ENCODE peak calls at places on chromosome 16, in eight cellular contexts. One of them, this sample, is unnamed.

GRCh38 chr16:69927056-69927757 is 23.9 kb upstream of the CLEC18A start:
- DNase-seq in A673: no peak
- DNase-seq in astrocyte of the cerebellum: peak
- DNase-seq in GM23338: peak
- DNase-seq in endothelial cell: no peak
- DNase-seq in IMR-90: peak
- DNase-seq in heart right ventricle: peak
- DNase-seq in fibroblast of the aortic adventitia: peak
- DNase-seq in this sample: no peak

GRCh38 chr16:71320021-71320420 is 30.8 kb upstream of the CMTR2 start:
- DNase-seq in A673: no peak
- DNase-seq in astrocyte of the cerebellum: no peak
- DNase-seq in GM23338: no peak
- DNase-seq in endothelial cell: no peak
- DNase-seq in IMR-90: no peak
- DNase-seq in heart right ventricle: no peak
- DNase-seq in fibroblast of the aortic adventitia: no peak
- DNase-seq in this sample: no peak

GRCh38 chr16:67166035-67166882 is 1.7 kb downstream of the HSF4 start:
- DNase-seq in A673: no peak
- DNase-seq in astrocyte of the cerebellum: no peak
- DNase-seq in GM23338: no peak
- DNase-seq in endothelial cell: no peak
- DNase-seq in IMR-90: no peak
- DNase-seq in heart right ventricle: no peak
- DNase-seq in fibroblast of the aortic adventitia: no peak
- DNase-seq in this sample: no peak

GRCh38 chr16:473046-474043 is 47.9 kb downstream of the RAB11FIP3 start:
- DNase-seq in A673: no peak
- DNase-seq in astrocyte of the cerebellum: no peak
- DNase-seq in GM23338: no peak
- DNase-seq in endothelial cell: no peak
- DNase-seq in IMR-90: peak
- DNase-seq in heart right ventricle: no peak
- DNase-seq in fibroblast of the aortic adventitia: no peak
- DNase-seq in this sample: no peak

GRCh38 chr16:969508-970378 is 1.0 kb downstream of the LMF1 start:
- DNase-seq in A673: peak
- DNase-seq in astrocyte of the cerebellum: no peak
- DNase-seq in GM23338: peak
- DNase-seq in endothelial cell: no peak
- DNase-seq in IMR-90: peak
- DNase-seq in heart right ventricle: peak
- DNase-seq in fibroblast of the aortic adventitia: peak
- DNase-seq in this sample: no peak

GRCh38 chr16:49844399-49844798 is 11.5 kb downstream of the ZNF423 start:
- DNase-seq in A673: no peak
- DNase-seq in astrocyte of the cerebellum: no peak
- DNase-seq in GM23338: peak
- DNase-seq in endothelial cell: no peak
- DNase-seq in IMR-90: no peak
- DNase-seq in heart right ventricle: no peak
- DNase-seq in fibroblast of the aortic adventitia: no peak
- DNase-seq in this sample: no peak

GRCh38 chr16:8655184-8655717 is 19.2 kb upstream of the ABAT start:
- DNase-seq in A673: peak
- DNase-seq in astrocyte of the cerebellum: no peak
- DNase-seq in GM23338: peak
- DNase-seq in endothelial cell: peak
- DNase-seq in IMR-90: peak
- DNase-seq in heart right ventricle: no peak
- DNase-seq in fibroblast of the aortic adventitia: peak
- DNase-seq in this sample: no peak

GRCh38 chr16:79740153-79740720 is 139.7 kb upstream of the MAF start:
- DNase-seq in A673: no peak
- DNase-seq in astrocyte of the cerebellum: no peak
- DNase-seq in GM23338: no peak
- DNase-seq in endothelial cell: no peak
- DNase-seq in IMR-90: no peak
- DNase-seq in heart right ventricle: no peak
- DNase-seq in fibroblast of the aortic adventitia: no peak
- DNase-seq in this sample: no peak

GRCh38 chr16:85543536-85543935 is 69.6 kb upstream of the GSE1 start:
- DNase-seq in A673: no peak
- DNase-seq in astrocyte of the cerebellum: no peak
- DNase-seq in GM23338: no peak
- DNase-seq in endothelial cell: no peak
- DNase-seq in IMR-90: no peak
- DNase-seq in heart right ventricle: no peak
- DNase-seq in fibroblast of the aortic adventitia: no peak
- DNase-seq in this sample: no peak

GRCh38 chr16:9042943-9043680 is 48.3 kb upstream of the HAPSTR1 start:
- DNase-seq in A673: peak
- DNase-seq in astrocyte of the cerebellum: peak
- DNase-seq in GM23338: no peak
- DNase-seq in endothelial cell: no peak
- DNase-seq in IMR-90: peak
- DNase-seq in heart right ventricle: no peak
- DNase-seq in fibroblast of the aortic adventitia: peak
- DNase-seq in this sample: peak

GRCh38 chr16:31089199-31089598 is 456 bp upstream of the PRSS53 start:
- DNase-seq in A673: no peak
- DNase-seq in astrocyte of the cerebellum: no peak
- DNase-seq in GM23338: no peak
- DNase-seq in endothelial cell: no peak
- DNase-seq in IMR-90: no peak
- DNase-seq in heart right ventricle: no peak
- DNase-seq in fibroblast of the aortic adventitia: no peak
- DNase-seq in this sample: no peak

GRCh38 chr16:12573300-12573699 is 230.4 kb downstream of the CPPED1 start:
- DNase-seq in A673: no peak
- DNase-seq in astrocyte of the cerebellum: no peak
- DNase-seq in GM23338: no peak
- DNase-seq in endothelial cell: no peak
- DNase-seq in IMR-90: no peak
- DNase-seq in heart right ventricle: no peak
- DNase-seq in fibroblast of the aortic adventitia: no peak
- DNase-seq in this sample: no peak

GRCh38 chr16:8807189-8807588 is 9.6 kb downstream of the PMM2 start:
- DNase-seq in A673: no peak
- DNase-seq in astrocyte of the cerebellum: no peak
- DNase-seq in GM23338: no peak
- DNase-seq in endothelial cell: no peak
- DNase-seq in IMR-90: no peak
- DNase-seq in heart right ventricle: no peak
- DNase-seq in fibroblast of the aortic adventitia: no peak
- DNase-seq in this sample: no peak

GRCh38 chr16:84503751-84504395 is 586 bp downstream of the MEAK7 start:
- DNase-seq in A673: no peak
- DNase-seq in astrocyte of the cerebellum: no peak
- DNase-seq in GM23338: no peak
- DNase-seq in endothelial cell: no peak
- DNase-seq in IMR-90: peak
- DNase-seq in heart right ventricle: no peak
- DNase-seq in fibroblast of the aortic adventitia: peak
- DNase-seq in this sample: no peak

GRCh38 chr16:58024673-58025350 is 742 bp upstream of the MMP15 start:
- DNase-seq in A673: no peak
- DNase-seq in astrocyte of the cerebellum: no peak
- DNase-seq in GM23338: peak
- DNase-seq in endothelial cell: peak
- DNase-seq in IMR-90: no peak
- DNase-seq in heart right ventricle: no peak
- DNase-seq in fibroblast of the aortic adventitia: no peak
- DNase-seq in this sample: no peak

GRCh38 chr16:58026705-58027340 is 1.3 kb downstream of the MMP15 start:
- DNase-seq in A673: peak
- DNase-seq in astrocyte of the cerebellum: no peak
- DNase-seq in GM23338: peak
- DNase-seq in endothelial cell: peak
- DNase-seq in IMR-90: no peak
- DNase-seq in heart right ventricle: no peak
- DNase-seq in fibroblast of the aortic adventitia: no peak
- DNase-seq in this sample: no peak

GRCh38 chr16:58025351-58026138 is at the start of gene MMP15:
- DNase-seq in A673: peak
- DNase-seq in astrocyte of the cerebellum: no peak
- DNase-seq in GM23338: peak
- DNase-seq in endothelial cell: peak
- DNase-seq in IMR-90: peak
- DNase-seq in heart right ventricle: peak
- DNase-seq in fibroblast of the aortic adventitia: peak
- DNase-seq in this sample: no peak

GRCh38 chr16:58027341-58028167 is 2.0 kb downstream of the MMP15 start:
- DNase-seq in A673: no peak
- DNase-seq in astrocyte of the cerebellum: no peak
- DNase-seq in GM23338: peak
- DNase-seq in endothelial cell: no peak
- DNase-seq in IMR-90: no peak
- DNase-seq in heart right ventricle: peak
- DNase-seq in fibroblast of the aortic adventitia: no peak
- DNase-seq in this sample: no peak

DNA sequence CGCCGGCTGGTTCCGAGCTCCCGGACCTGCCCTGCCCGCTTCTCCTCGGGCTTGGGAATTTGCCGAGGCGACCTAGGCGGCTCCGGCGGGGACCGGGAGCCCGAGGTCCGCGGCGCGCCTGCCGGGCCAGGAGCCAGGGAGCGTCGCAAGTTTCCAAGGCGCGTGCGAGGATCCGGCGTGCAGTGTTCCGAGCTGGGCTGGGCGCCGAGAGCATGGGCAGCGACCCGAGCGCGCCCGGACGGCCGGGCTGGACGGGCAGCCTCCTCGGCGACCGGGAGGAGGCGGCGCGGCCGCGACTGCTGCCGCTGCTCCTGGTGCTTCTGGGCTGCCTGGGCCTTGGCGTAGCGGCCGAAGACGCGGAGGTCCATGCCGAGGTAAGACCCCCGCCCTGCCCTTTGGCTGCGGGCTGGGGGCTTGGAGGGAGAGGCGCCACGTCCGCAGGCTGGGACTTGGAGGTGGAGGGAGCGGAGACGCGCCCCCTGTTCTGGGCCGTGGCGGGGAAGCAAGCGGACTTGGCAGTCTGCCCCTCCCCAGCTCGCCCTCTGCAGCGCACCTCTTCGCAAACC is 668 bp downstream of the MMP15 start:
- DNase-seq in A673: peak
- DNase-seq in astrocyte of the cerebellum: no peak
- DNase-seq in GM23338: peak
- DNase-seq in endothelial cell: peak
- DNase-seq in IMR-90: peak
- DNase-seq in heart right ventricle: no peak
- DNase-seq in fibroblast of the aortic adventitia: peak
- DNase-seq in this sample: no peak
- TF ChIP-seq CTCF in A673: no peak
- TF ChIP-seq CTCF in astrocyte of the cerebellum: no peak
- TF ChIP-seq CTCF in GM23338: no peak
- TF ChIP-seq CTCF in endothelial cell: no peak
- TF ChIP-seq CTCF in IMR-90: no peak
- TF ChIP-seq CTCF in heart right ventricle: peak
- TF ChIP-seq CTCF in fibroblast of the aortic adventitia: no peak
- TF ChIP-seq CTCF in this sample: no peak

GRCh38 chr16:58678716-58679115 is 5.9 kb downstream of the SLC38A7 start:
- DNase-seq in A673: no peak
- DNase-seq in astrocyte of the cerebellum: no peak
- DNase-seq in GM23338: no peak
- DNase-seq in endothelial cell: no peak
- DNase-seq in IMR-90: no peak
- DNase-seq in heart right ventricle: peak
- DNase-seq in fibroblast of the aortic adventitia: peak
- DNase-seq in this sample: no peak
- TF ChIP-seq CTCF in A673: no peak
- TF ChIP-seq CTCF in astrocyte of the cerebellum: no peak
- TF ChIP-seq CTCF in GM23338: peak
- TF ChIP-seq CTCF in endothelial cell: no peak
- TF ChIP-seq CTCF in IMR-90: no peak
- TF ChIP-seq CTCF in heart right ventricle: peak
- TF ChIP-seq CTCF in fibroblast of the aortic adventitia: peak
- TF ChIP-seq CTCF in this sample: no peak

DNA sequence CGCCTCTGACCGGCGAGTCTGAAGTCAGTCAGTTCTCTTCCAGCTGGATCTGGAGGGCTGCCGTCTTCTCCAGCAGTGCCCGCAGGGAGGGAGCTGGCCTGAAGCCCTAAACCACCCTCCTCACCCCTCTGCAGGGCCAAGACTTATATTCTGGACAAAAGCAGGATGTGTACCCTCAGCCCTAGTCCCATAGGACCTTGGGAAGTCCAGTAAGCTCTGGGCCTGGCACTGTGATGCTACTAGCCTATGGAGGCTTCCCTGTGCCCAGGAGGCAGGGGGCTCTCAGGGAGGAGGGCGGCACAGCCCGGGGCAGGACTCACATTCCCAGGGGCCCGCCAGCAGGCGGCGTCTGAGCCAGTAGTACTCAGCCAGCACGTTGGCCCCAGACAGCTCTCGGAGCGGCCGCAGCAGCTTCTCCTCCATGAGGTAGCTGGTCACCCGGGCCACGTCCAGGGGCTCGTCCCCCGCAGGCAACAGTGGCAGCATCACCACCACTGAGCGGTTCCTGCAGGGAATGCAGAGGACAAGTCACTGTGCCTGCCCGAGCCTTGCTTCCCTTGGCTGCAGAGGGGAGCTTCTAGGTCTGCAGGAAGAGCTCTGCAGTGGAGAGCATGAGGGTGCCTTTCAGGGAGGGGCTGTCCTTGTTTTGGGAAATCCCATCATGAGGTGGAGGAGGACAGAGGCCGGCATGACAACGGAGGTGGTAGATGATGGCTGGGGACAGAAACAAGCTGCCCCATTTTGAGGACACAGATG is 41.7 kb downstream of the RMI2 start:
- DNase-seq in A673: no peak
- DNase-seq in astrocyte of the cerebellum: no peak
- DNase-seq in GM23338: peak
- DNase-seq in endothelial cell: peak
- DNase-seq in IMR-90: no peak
- DNase-seq in heart right ventricle: no peak
- DNase-seq in fibroblast of the aortic adventitia: peak
- DNase-seq in this sample: no peak
- TF ChIP-seq CTCF in A673: peak
- TF ChIP-seq CTCF in astrocyte of the cerebellum: peak
- TF ChIP-seq CTCF in GM23338: peak
- TF ChIP-seq CTCF in endothelial cell: peak
- TF ChIP-seq CTCF in IMR-90: peak
- TF ChIP-seq CTCF in heart right ventricle: peak
- TF ChIP-seq CTCF in fibroblast of the aortic adventitia: peak
- TF ChIP-seq CTCF in this sample: peak

DNA sequence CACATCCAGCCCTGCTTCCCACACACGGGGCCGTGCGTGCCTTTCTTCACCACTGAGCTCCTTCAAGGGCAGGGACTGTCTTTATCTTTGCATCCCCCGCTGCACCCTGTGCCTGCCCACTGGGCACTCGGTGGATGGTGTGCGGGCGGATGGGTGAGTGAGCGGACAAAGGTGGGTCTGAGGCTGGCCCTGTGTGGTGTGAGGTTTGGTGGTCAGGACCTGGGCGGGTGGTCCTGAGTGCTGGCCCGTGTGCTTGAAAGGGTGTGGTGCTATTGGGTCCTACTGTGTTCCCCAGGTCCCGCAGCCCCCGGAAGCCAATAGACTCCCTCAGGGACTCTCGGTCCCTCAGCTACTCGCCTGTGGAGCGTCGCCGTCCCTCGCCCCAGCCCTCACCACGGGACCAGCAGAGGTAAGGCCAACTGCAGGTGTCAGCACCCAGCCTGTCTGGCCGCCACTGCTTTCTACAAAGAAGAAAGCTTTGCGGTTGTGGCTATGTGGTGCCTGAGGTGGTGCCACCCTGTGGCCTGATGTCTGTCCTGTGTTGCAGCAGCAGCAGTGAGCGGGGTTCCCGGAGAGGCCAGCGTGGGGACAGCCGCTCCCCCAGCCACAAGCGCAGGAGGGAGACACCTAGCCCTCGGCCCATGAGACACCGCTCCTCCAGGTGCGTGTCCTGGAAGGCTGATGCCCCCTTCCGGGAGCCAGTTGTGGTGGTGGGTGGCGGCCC is 6.9 kb downstream of the ELOB start:
- DNase-seq in A673: no peak
- DNase-seq in astrocyte of the cerebellum: no peak
- DNase-seq in GM23338: no peak
- DNase-seq in endothelial cell: no peak
- DNase-seq in IMR-90: no peak
- DNase-seq in heart right ventricle: no peak
- DNase-seq in fibroblast of the aortic adventitia: no peak
- DNase-seq in this sample: no peak
- TF ChIP-seq CTCF in A673: peak
- TF ChIP-seq CTCF in astrocyte of the cerebellum: no peak
- TF ChIP-seq CTCF in GM23338: peak
- TF ChIP-seq CTCF in endothelial cell: no peak
- TF ChIP-seq CTCF in IMR-90: no peak
- TF ChIP-seq CTCF in heart right ventricle: no peak
- TF ChIP-seq CTCF in fibroblast of the aortic adventitia: no peak
- TF ChIP-seq CTCF in this sample: peak

This sample was measured in BJ.